ENCODE peak calls at places on chromosomes 5 and 9, in seven cellular contexts. H is AG08395, T is GDM1, C is RKO, E is GM23248, D is K562, X is NCI-H510A treated with DMSO at 0.1 percent for 48 hours. Q is an unnamed sample.

GRCh38 chr9:81661339-81661738 is 28.0 kb downstream of the TLE1 start:
- DNase-seq in H (no peak), T (no peak), C (no peak), E (no peak), D (no peak), X (no peak), Q (no peak)

GRCh38 chr5:135332519-135333150 is 66.4 kb downstream of the MACROH2A1 start:
- DNase-seq in H (peak), T (peak), C (peak), E (peak), D (peak), X (peak), Q (peak)

GRCh38 chr9:109035684-109036423 is 22.6 kb upstream of the CTNNAL1 start:
- DNase-seq in H (peak), T (no peak), C (peak), E (peak), D (no peak), X (no peak), Q (peak)

GRCh38 chr5:36447776-36448175 is 146.1 kb upstream of the RANBP3L start:
- DNase-seq in H (no peak), T (no peak), C (no peak), E (no peak), D (no peak), X (no peak), Q (no peak)

GRCh38 chr5:158832736-158833135 is 267.0 kb downstream of the EBF1 start:
- DNase-seq in H (peak), T (no peak), C (no peak), E (peak), D (no peak), X (no peak), Q (peak)

GRCh38 chr5:95862636-95863382 is 40.3 kb upstream of the GLRX start:
- DNase-seq in H (no peak), T (no peak), C (no peak), E (no peak), D (no peak), X (peak), Q (no peak)

GRCh38 chr5:177490311-177490991 is 7.0 kb downstream of the PDLIM7 start:
- DNase-seq in H (no peak), T (no peak), C (no peak), E (no peak), D (no peak), X (no peak), Q (no peak)

GRCh38 chr5:176601901-176602300 is 8.1 kb downstream of the GPRIN1 start:
- DNase-seq in H (no peak), T (no peak), C (no peak), E (no peak), D (no peak), X (no peak), Q (no peak)

GRCh38 chr5:55344392-55344992 is 36.7 kb downstream of the MTREX start:
- DNase-seq in H (peak), T (no peak), C (peak), E (peak), D (peak), X (peak), Q (no peak)

GRCh38 chr5:147956064-147956841 is 49.9 kb upstream of the C5orf46 start:
- DNase-seq in H (no peak), T (no peak), C (no peak), E (no peak), D (no peak), X (no peak), Q (no peak)

GRCh38 chr9:131579789-131580211 is 34.5 kb downstream of the PRRT1B start:
- DNase-seq in H (no peak), T (no peak), C (no peak), E (no peak), D (no peak), X (no peak), Q (no peak)

GRCh38 chr9:32931129-32931528 is 70.3 kb downstream of the APTX start:
- DNase-seq in H (no peak), T (no peak), C (no peak), E (no peak), D (no peak), X (no peak), Q (no peak)

GRCh38 chr5:90866333-90866732 is 307.7 kb downstream of the ADGRV1 start:
- DNase-seq in H (peak), T (no peak), C (peak), E (peak), D (peak), X (peak), Q (no peak)

GRCh38 chr9:7172445-7173115 is 414.8 kb downstream of the KDM4C start:
- DNase-seq in H (peak), T (no peak), C (no peak), E (peak), D (no peak), X (no peak), Q (no peak)

GRCh38 chr5:112641515-112642110 is 96.1 kb upstream of the APC start:
- DNase-seq in H (no peak), T (no peak), C (no peak), E (no peak), D (no peak), X (no peak), Q (no peak)

GRCh38 chr5:106269252-106269843 is 1401.4 kb downstream of the EFNA5 start:
- DNase-seq in H (peak), T (no peak), C (peak), E (peak), D (no peak), X (no peak), Q (no peak)

GRCh38 chr9:107437716-107438115 is 51.9 kb downstream of the KLF4 start:
- DNase-seq in H (no peak), T (no peak), C (no peak), E (no peak), D (no peak), X (no peak), Q (no peak)

GRCh38 chr9:134391319-134392231 is 65.3 kb downstream of the RXRA start:
- DNase-seq in H (no peak), T (no peak), C (no peak), E (no peak), D (peak), X (no peak), Q (no peak)

GRCh38 chr5:1908931-1909330 is 26.2 kb upstream of the IRX4 start:
- DNase-seq in H (no peak), T (no peak), C (no peak), E (no peak), D (no peak), X (no peak), Q (no peak)

GRCh38 chr9:115992834-115993233 is 160.8 kb upstream of the PAPPA start:
- DNase-seq in H (peak), T (no peak), C (peak), E (peak), D (no peak), X (no peak), Q (no peak)

GRCh38 chr9:136057236-136058151 is 37.6 kb downstream of the NACC2 start:
- DNase-seq in H (no peak), T (no peak), C (no peak), E (no peak), D (no peak), X (no peak), Q (no peak)

GRCh38 chr5:108102463-108102862 is 279.4 kb downstream of the FBXL17 start:
- DNase-seq in H (no peak), T (no peak), C (no peak), E (no peak), D (no peak), X (no peak), Q (no peak)

GRCh38 chr9:104386425-104387069 is 117.5 kb upstream of the OR13F1 start:
- DNase-seq in H (peak), T (no peak), C (peak), E (peak), D (no peak), X (peak), Q (peak)

GRCh38 chr9:113634597-113635515 is 171.3 kb downstream of the RGS3 start:
- DNase-seq in H (no peak), T (no peak), C (no peak), E (no peak), D (no peak), X (no peak), Q (no peak)

GRCh38 chr9:134205636-134206316 is 41.4 kb upstream of the RNU6ATAC start:
- DNase-seq in H (peak), T (no peak), C (peak), E (peak), D (peak), X (no peak), Q (peak)

GRCh38 chr5:142881727-142882126 is 111.5 kb downstream of the ARHGAP26 start:
- DNase-seq in H (no peak), T (no peak), C (no peak), E (peak), D (no peak), X (no peak), Q (no peak)

GRCh38 chr5:137751869-137752491 is 2.2 kb downstream of the HNRNPA0 start:
- DNase-seq in H (peak), T (no peak), C (peak), E (peak), D (peak), X (peak), Q (no peak)

GRCh38 chr5:68265822-68266395 is 50.4 kb downstream of the PIK3R1 start:
- DNase-seq in H (no peak), T (no peak), C (no peak), E (peak), D (no peak), X (no peak), Q (no peak)

GRCh38 chr5:125981016-125981415 is 442.2 kb upstream of the GRAMD2B start:
- DNase-seq in H (no peak), T (no peak), C (no peak), E (no peak), D (no peak), X (no peak), Q (no peak)

GRCh38 chr5:126809932-126810331 is 33.0 kb downstream of the LMNB1 start:
- DNase-seq in H (no peak), T (no peak), C (no peak), E (no peak), D (no peak), X (no peak), Q (no peak)

GRCh38 chr5:136629125-136629790 is 263.9 kb upstream of the TRPC7 start:
- DNase-seq in H (no peak), T (no peak), C (no peak), E (no peak), D (no peak), X (no peak), Q (no peak)